ENCODE peak calls at places on chromosome 22, in ten cellular contexts. N, S, J, H, C, P, R, Y, W and L are unnamed samples.

GRCh38 chr22:30887861-30888260 is 80.7 kb downstream of the MORC2 start:
- DNase-seq in J (no peak), S (no peak), N (no peak), W (no peak), R (no peak), H (no peak), P (peak; percentile 33), Y (no peak), C (no peak), L (no peak)

GRCh38 chr22:30348837-30349236 is 7.9 kb downstream of the SF3A1 start:
- DNase-seq in Y (no peak), J (no peak), S (no peak), H (no peak), P (no peak), C (no peak), W (no peak), R (no peak), N (no peak), L (no peak)

GRCh38 chr22:42400811-42401547 is 31.2 kb downstream of the NFAM1 start:
- DNase-seq in Y (no peak), S (no peak), N (no peak), J (no peak), W (no peak), R (no peak), H (no peak), C (no peak), P (no peak), L (no peak)

GRCh38 chr22:49078076-49078710 is 749.5 kb downstream of the BRD1 start:
- DNase-seq in Y (no peak), J (no peak), P (no peak), R (no peak), C (no peak), H (no peak), W (no peak), N (no peak), S (no peak), L (no peak)

GRCh38 chr22:26170795-26171194 is 1.5 kb downstream of the SEZ6L start:
- DNase-seq in Y (no peak), J (peak; percentile 32), P (peak; percentile 75), C (no peak), R (no peak), S (no peak), H (no peak), W (no peak), N (no peak), L (peak; percentile 83)

GRCh38 chr22:38305481-38306448 is 11.5 kb downstream of the CSNK1E start:
- DNase-seq in H (peak; percentile 64), J (no peak), P (peak; percentile 87), S (no peak), R (peak; percentile 66), N (no peak), C (no peak), W (peak; percentile 44), Y (no peak), L (peak; percentile 65)

GRCh38 chr22:43992331-43992821 is 31.7 kb upstream of the PARVB start:
- DNase-seq in J (no peak), N (no peak), Y (no peak), C (no peak), W (no peak), P (no peak), H (no peak), R (no peak), S (no peak), L (no peak)

GRCh38 chr22:43142881-43143562 is at the start of gene MCAT:
- DNase-seq in S (peak; percentile 85), R (peak; percentile 71), J (peak; percentile 82), N (peak; percentile 41), W (peak; percentile 84), P (peak; percentile 94), C (peak; percentile 62), Y (peak; percentile 68), H (peak; percentile 85), L (peak; percentile 94)

GRCh38 chr22:42313804-42314581 is 43.5 kb upstream of the TCF20 start:
- DNase-seq in N (no peak), P (peak; percentile 93), C (no peak), H (peak; percentile 90), W (no peak), Y (peak; percentile 72), J (peak; percentile 66), S (peak; percentile 58), R (peak; percentile 83), L (peak; percentile 87)

GRCh38 chr22:17780741-17781318 is 6.6 kb upstream of the BID start:
- DNase-seq in Y (no peak), H (no peak), W (no peak), R (no peak), C (no peak), J (no peak), S (no peak), N (no peak), P (no peak), L (no peak)

GRCh38 chr22:44247923-44248892 is 64.5 kb downstream of the SHISAL1 start:
- DNase-seq in C (no peak), S (no peak), Y (no peak), J (no peak), H (no peak), W (no peak), N (no peak), R (no peak), P (no peak), L (no peak)

GRCh38 chr22:37178350-37179125 is 9.5 kb downstream of the C1QTNF6 start:
- DNase-seq in R (no peak), S (peak; percentile 62), N (no peak), H (peak; percentile 81), P (peak; percentile 60), C (no peak), Y (no peak), W (no peak), J (no peak), L (peak; percentile 62)

GRCh38 chr22:43829904-43830851 is 18.1 kb upstream of the EFCAB6 start:
- DNase-seq in R (no peak), Y (no peak), S (no peak), N (no peak), W (no peak), C (no peak), J (no peak), H (no peak), P (peak; percentile 41), L (peak; percentile 30)

GRCh38 chr22:17808688-17809403 is 34.6 kb upstream of the BID start:
- DNase-seq in R (no peak), W (no peak), S (no peak), N (no peak), J (no peak), Y (no peak), P (no peak), C (no peak), H (no peak), L (peak; percentile 84)

GRCh38 chr22:49887074-49887471 is 31.2 kb downstream of the ALG12 start:
- DNase-seq in P (no peak), R (no peak), H (no peak), C (no peak), W (no peak), Y (no peak), N (no peak), S (no peak), J (no peak), L (peak; percentile 61)

GRCh38 chr22:26234267-26234666 is 65.0 kb downstream of the SEZ6L start:
- DNase-seq in P (no peak), N (no peak), W (no peak), R (no peak), C (no peak), H (no peak), S (no peak), J (no peak), Y (no peak), L (no peak)

GRCh38 chr22:47337161-47337621 is 574.7 kb downstream of the TBC1D22A start:
- DNase-seq in R (no peak), C (no peak), J (no peak), H (no peak), S (peak; percentile 78), W (no peak), N (no peak), P (no peak), Y (peak; percentile 4), L (no peak)

GRCh38 chr22:47080100-47080499 is 317.6 kb downstream of the TBC1D22A start:
- DNase-seq in N (no peak), R (no peak), H (no peak), C (no peak), S (no peak), W (no peak), P (no peak), Y (no peak), J (no peak), L (no peak)

GRCh38 chr22:31092161-31092560 is 11.0 kb downstream of the SMTN start:
- DNase-seq in J (no peak), N (no peak), C (no peak), S (no peak), R (no peak), H (no peak), Y (no peak), P (peak; percentile 57), W (no peak), L (no peak)

GRCh38 chr22:50507421-50507990 is at the start of gene LMF2:
- DNase-seq in R (peak; percentile 93), C (peak; percentile 100), W (peak; percentile 91), S (peak; percentile 93), Y (no peak), P (peak; percentile 100), J (peak; percentile 57), N (peak; percentile 83), H (peak; percentile 90), L (no peak)

GRCh38 chr22:46421272-46421671 is 85.8 kb downstream of the TRMU start:
- DNase-seq in J (no peak), H (no peak), C (no peak), P (no peak), R (no peak), S (no peak), N (no peak), W (no peak), Y (no peak), L (peak; percentile 41)

GRCh38 chr22:33605201-33605600 is 315.1 kb downstream of the LARGE1 start:
- DNase-seq in H (no peak), Y (no peak), W (no peak), P (no peak), N (no peak), R (no peak), C (no peak), J (no peak), S (no peak), L (no peak)

GRCh38 chr22:19979712-19980493 is 36.7 kb downstream of the ARVCF start:
- DNase-seq in Y (no peak), W (no peak), P (no peak), H (no peak), J (no peak), C (no peak), S (no peak), N (no peak), R (no peak), L (no peak)

GRCh38 chr22:40641269-40641668 is 4.8 kb upstream of the MRTFA start:
- DNase-seq in W (no peak), P (no peak), J (no peak), N (no peak), C (no peak), H (no peak), R (no peak), Y (no peak), S (no peak), L (no peak)

GRCh38 chr22:24186892-24187670 is 5.8 kb downstream of the SUSD2 start:
- DNase-seq in C (no peak), N (no peak), H (no peak), J (no peak), P (peak; percentile 48), S (no peak), R (no peak), Y (no peak), W (no peak), L (no peak)

GRCh38 chr22:17562906-17563870 is at the start of gene SLC25A18:
- DNase-seq in H (no peak), S (peak; percentile 27), C (no peak), Y (no peak), W (no peak), P (peak; percentile 81), N (no peak), J (peak; percentile 26), R (no peak), L (peak; percentile 79)

GRCh38 chr22:30265851-30266444 is 703 bp downstream of the OSM start:
- DNase-seq in N (peak; percentile 65), R (no peak), P (peak; percentile 66), C (no peak), Y (no peak), J (peak; percentile 90), W (peak; percentile 88), S (peak; percentile 67), H (peak; percentile 52), L (no peak)

GRCh38 chr22:37496651-37497599 is 10.7 kb upstream of the MFNG start:
- DNase-seq in H (no peak), W (no peak), R (no peak), N (no peak), C (no peak), Y (peak; percentile 95), J (no peak), S (no peak), P (peak; percentile 88), L (no peak)